ENCODE peak calls at places on chromosomes 12 and 14, in five cellular contexts. A is Peyer's patch, J is fibroblast of the aortic adventitia, B is fibroblast of mammary gland, M is cardiac fibroblast. L is an unnamed sample.

GRCh38 chr12:77294016-77294415 is 228.6 kb upstream of the E2F7 start:
- DNase-seq in J (peak), M (no peak), B (peak), A (no peak), L (no peak)

GRCh38 chr14:56065621-56066295 is 52.5 kb upstream of the PELI2 start:
- DNase-seq in J (no peak), M (no peak), B (no peak), A (no peak), L (no peak)

GRCh38 chr12:68591716-68592437 is 18.8 kb upstream of the RAP1B start:
- DNase-seq in J (no peak), B (no peak), M (no peak), A (no peak), L (no peak)

GRCh38 chr12:59646636-59647035 is 50.8 kb downstream of the SLC16A7 start:
- DNase-seq in B (peak), M (no peak), A (no peak), J (no peak), L (peak)

GRCh38 chr12:104460973-104461693 is 4.4 kb downstream of the CHST11 start:
- DNase-seq in J (no peak), A (no peak), M (no peak), B (no peak), L (no peak)

GRCh38 chr14:34024768-34025144 is 73.9 kb upstream of the EGLN3 start:
- DNase-seq in J (no peak), B (no peak), M (no peak), A (no peak), L (no peak)

GRCh38 chr12:119372540-119372939 is 38.0 kb downstream of the CCDC60 start:
- DNase-seq in B (no peak), A (no peak), J (no peak), M (no peak), L (no peak)

GRCh38 chr12:89861086-89861485 is 152.4 kb upstream of the ATP2B1 start:
- DNase-seq in B (peak), J (no peak), M (no peak), A (no peak), L (peak)

GRCh38 chr14:100894416-100894815 is 9.1 kb downstream of the RTL1 start:
- DNase-seq in J (no peak), A (peak), B (no peak), M (no peak), L (no peak)

GRCh38 chr12:45655186-45655585 is 74.3 kb upstream of the ARID2 start:
- DNase-seq in B (peak), M (peak), A (no peak), J (no peak), L (no peak)

GRCh38 chr14:43022094-43022800 is 1415.6 kb downstream of the LRFN5 start:
- DNase-seq in M (no peak), A (no peak), B (no peak), J (no peak), L (no peak)

GRCh38 chr12:117875652-117876491 is 92.9 kb downstream of the KSR2 start:
- DNase-seq in M (peak), B (no peak), J (no peak), A (no peak), L (peak)

GRCh38 chr14:89078021-89078676 is 253.7 kb downstream of the TTC8 start:
- DNase-seq in M (no peak), B (no peak), A (no peak), J (no peak), L (no peak)

GRCh38 chr12:12244341-12244740 is 22.5 kb downstream of the LRP6 start:
- DNase-seq in B (no peak), M (no peak), A (no peak), J (no peak), L (no peak)

GRCh38 chr14:35215110-35215872 is 76.9 kb upstream of the PSMA6 start:
- DNase-seq in M (peak), A (no peak), B (peak), J (peak), L (peak)

GRCh38 chr12:107600596-107601144 is 84.9 kb upstream of the PWP1 start:
- DNase-seq in M (no peak), A (no peak), J (no peak), B (no peak), L (no peak)

GRCh38 chr12:31267966-31268365 is 58.0 kb downstream of the SINHCAF start:
- DNase-seq in J (no peak), B (peak), M (peak), A (no peak), L (no peak)

GRCh38 chr12:31369712-31370521 is 44.0 kb upstream of the SINHCAF start:
- DNase-seq in M (peak), J (peak), A (no peak), B (peak), L (peak)

GRCh38 chr12:9742665-9743064 is 9.8 kb upstream of the CLECL1 start:
- DNase-seq in B (no peak), J (no peak), M (no peak), A (no peak), L (no peak)

GRCh38 chr14:51283402-51283825 is 43.4 kb downstream of the TMX1 start:
- DNase-seq in J (peak), A (no peak), B (peak), M (peak), L (peak)

GRCh38 chr12:56082382-56082781 is 2.4 kb downstream of the ERBB3 start:
- DNase-seq in A (no peak), J (no peak), B (no peak), M (no peak), L (no peak)

GRCh38 chr12:56359851-56360767 is at the start of gene STAT2:
- DNase-seq in B (peak), A (peak), M (peak), J (peak), L (peak)

GRCh38 chr12:9701380-9702154 is 31.3 kb downstream of the CLECL1 start:
- DNase-seq in B (no peak), A (no peak), J (no peak), M (no peak), L (no peak)

GRCh38 chr12:9673404-9674225 is 4.1 kb downstream of the CLEC2D start:
- DNase-seq in A (peak), B (peak), M (peak), J (peak), L (peak)

DNA sequence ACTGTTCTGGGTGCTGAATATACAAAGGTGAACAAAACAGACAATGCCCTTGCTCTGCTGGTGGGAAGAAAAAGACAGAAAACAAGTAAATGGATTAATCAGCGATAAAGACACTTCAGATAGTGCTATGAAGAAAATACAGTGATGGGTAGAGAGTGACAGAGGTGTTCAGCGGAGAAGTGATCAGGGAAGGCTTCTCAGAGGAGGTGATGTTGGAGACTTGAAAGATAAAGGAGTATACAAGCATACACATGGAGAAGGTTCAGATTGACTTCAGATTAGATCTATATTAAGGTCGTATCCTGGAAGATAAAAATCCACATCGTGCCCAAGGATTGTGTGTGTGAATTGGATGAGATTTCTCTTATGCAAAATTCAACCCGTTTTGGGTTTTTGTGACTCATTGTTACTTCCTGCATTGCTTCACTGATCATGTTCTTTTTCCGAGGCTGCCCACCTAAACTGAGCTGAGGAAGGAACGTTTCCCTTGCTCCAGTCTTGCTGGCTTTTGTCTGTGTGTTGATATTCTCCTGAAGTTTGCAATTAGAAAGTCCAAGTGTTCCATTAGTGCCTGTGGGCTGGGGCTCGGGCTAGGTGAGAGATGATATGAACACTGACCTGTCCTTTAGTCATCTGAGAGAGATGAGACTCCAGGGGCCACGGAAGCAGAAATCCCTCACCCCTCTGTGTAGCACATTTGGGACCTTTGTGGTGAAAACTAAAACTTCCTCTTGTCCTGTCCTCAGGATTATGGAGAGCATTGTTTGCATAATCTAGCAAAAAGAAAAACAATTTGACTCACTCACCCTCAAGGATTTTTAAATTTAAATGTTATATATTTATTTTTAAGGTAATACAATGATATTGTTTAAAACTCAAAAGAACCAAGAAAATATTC is 27.6 kb downstream of the PLXNC1 start:
- DNase-seq in B (peak), A (no peak), M (peak), J (peak), L (peak)
- H3K4me3 ChIP-seq in B (no peak), A (no peak), M (no peak), J (no peak), L (no peak)

GRCh38 chr12:4383304-4383865 is 3.9 kb upstream of the FGF23 start:
- DNase-seq in M (no peak), B (no peak), A (no peak), J (no peak), L (no peak)
- TF ChIP-seq CTCF in M (no peak), B (no peak), A (no peak), J (no peak), L (no peak)

DNA sequence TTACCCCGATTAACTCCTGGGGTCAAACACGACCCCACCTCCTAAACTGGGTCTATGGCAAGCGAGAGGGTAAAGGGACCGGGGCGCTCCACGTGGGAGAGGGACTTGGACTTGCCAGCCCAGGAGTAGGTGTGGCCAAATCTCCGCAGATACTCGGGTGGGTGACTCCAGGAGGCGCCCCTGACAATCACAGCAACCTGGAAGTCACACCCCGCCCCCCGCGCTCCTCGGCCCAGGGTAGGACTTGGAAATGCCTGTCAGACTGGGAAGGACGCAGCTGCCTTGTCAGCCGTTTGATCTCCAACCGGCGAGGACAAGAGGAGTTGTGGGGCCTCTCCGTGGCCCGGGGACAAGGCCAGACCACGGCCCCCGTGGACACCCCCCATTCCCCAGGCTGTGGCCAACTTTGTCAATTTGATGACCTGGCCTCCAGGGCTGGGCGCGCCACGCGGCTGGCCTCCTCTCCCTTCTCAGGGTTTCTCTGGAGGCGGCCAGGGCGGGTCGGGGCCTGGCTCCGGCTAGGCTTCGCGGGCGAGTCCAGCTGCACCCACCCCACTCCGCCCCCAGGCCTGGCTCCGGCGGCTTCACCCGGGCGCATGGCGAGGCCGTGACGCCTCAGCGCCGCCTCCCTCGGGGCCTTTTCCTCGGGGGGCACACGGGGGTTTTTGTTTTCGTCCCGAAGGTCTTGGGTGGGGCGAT is 1.2 kb upstream of the BCL11B start:
- DNase-seq in B (no peak), J (no peak), M (no peak), A (peak), L (no peak)
- H3K4me3 ChIP-seq in B (no peak), J (no peak), M (no peak), A (peak), L (no peak)

DNA sequence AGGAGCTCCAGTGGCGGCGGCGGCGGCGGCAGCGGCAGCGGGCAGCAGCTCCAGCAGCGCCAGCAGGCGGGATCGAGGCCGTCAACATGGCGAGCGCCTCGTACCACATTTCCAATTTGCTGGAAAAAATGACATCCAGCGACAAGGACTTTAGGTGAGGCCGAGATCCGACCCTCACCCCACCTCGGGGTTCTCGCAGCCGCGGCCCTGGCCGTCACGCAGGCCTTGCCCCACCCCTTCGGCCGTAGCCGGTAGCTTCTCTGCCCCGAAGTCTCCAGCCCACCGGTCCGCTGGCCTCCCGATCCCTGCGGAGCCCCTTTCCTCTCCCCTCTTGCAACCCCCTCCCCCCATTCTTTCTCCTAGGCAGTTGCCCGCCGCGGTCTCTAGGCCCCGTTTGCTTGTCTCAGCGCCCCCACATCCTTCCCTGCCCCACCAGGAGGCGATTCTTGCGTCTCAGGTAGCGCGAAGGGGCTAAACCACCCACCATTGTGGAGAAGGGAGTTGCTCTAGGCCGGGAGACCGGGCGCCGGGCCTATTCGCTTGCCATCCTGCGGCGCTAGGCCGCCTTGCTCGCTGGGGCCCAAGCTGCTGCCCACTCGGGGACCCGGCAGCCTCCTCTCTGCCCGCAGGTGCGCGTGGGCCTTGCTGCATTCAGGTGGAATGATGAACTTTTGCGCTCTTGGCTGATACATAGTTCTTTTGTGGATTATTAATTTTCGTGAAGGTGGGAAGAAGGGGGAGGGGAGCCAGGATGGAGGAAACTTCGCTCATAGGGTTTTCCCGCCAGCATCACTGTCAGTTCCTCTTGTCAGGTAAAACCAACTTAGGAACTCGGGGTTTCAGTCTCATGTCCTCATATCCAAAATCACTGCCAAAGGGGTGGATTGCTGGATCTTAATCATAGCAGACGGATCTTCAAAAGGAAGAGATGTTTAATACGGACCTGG is 747 bp downstream of the CAND1 start:
- DNase-seq in M (peak), B (no peak), J (peak), A (peak), L (peak)
- TF ChIP-seq CTCF in M (no peak), B (no peak), J (peak), A (no peak), L (no peak)

GRCh38 chr14:71487449-71487848 is 444.8 kb upstream of the RGS6 start:
- DNase-seq in B (no peak), J (no peak), A (no peak), M (no peak), L (no peak)
- H3K4me3 ChIP-seq in B (no peak), J (no peak), A (no peak), M (no peak), L (no peak)

GRCh38 chr14:64540208-64541202 is at the start of gene HSPA2:
- DNase-seq in B (peak), J (peak), M (peak), A (peak), L (peak)
- TF ChIP-seq CTCF in B (peak), J (peak), M (peak), A (peak), L (peak)

GRCh38 chr14:23482814-23483128 is 13.3 kb downstream of the NGDN start:
- DNase-seq in M (no peak), B (no peak), A (no peak), J (no peak), L (no peak)
- H3K4me3 ChIP-seq in M (no peak), B (no peak), A (no peak), J (no peak), L (no peak)

DNA sequence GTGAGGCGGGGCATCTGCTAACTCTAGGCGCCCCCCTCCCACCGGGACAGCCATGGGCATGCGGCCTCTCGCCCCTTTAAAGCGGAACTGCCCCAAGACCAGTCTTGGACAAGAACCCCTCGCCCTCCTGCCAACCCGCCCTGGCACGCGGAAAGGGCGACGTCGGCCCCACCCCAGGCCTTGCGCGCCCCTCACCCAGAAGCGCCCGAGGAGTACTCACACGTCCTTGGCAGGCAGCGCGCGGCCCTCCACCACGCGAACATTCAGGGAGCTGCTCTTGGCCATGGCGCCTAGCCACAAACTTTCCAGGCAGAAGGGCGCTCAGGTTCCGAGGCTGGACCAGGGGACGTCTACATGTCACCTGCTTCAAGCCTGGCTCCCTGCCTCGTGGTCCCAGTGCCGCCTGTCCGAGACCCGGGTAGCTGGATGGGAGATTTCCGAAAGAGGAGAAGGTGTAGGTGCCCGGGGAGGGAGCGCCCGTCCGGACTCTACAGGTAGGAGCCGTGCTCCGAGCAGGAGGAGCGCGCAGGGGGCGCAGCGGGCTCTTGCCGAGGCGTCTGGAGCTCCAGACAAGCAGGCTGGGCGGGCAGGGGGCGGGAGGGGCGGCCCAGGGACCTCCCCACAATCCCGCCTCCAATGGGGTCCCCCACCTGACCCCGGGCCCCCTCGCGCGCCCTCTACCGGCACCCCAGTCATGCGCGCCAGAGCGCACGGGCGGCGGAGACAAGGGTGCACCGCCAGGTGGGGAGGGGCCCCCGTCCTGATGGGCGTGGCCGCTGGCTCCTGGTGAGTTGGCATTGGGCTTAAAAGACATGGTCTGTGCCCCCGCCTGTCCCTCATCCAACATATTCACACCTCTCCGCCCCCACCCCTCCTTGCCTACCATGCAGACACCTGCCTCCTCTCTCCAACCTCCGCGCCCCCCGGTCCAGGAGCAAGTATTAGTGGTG is at the start of gene RASAL1:
- DNase-seq in B (no peak), M (no peak), J (no peak), A (peak), L (no peak)
- TF ChIP-seq CTCF in B (no peak), M (no peak), J (no peak), A (peak), L (no peak)

GRCh38 chr14:104467236-104467635 is 112.3 kb upstream of the C14orf180 start:
- DNase-seq in J (no peak), M (no peak), B (no peak), A (no peak), L (no peak)

GRCh38 chr14:104465482-104466390 is 113.8 kb upstream of the C14orf180 start:
- DNase-seq in M (no peak), A (no peak), B (no peak), J (no peak), L (no peak)

GRCh38 chr14:104464907-104465306 is 114.7 kb upstream of the C14orf180 start:
- DNase-seq in J (no peak), A (no peak), M (no peak), B (no peak), L (no peak)

GRCh38 chr14:104469591-104469990 is 110.0 kb upstream of the C14orf180 start:
- DNase-seq in J (no peak), B (no peak), A (no peak), M (no peak), L (no peak)

GRCh38 chr14:104467641-104468040 is 111.9 kb upstream of the C14orf180 start:
- DNase-seq in A (no peak), J (no peak), B (no peak), M (no peak), L (no peak)
- H3K4me3 ChIP-seq in A (no peak), J (no peak), B (no peak), M (no peak), L (no peak)

L was measured in foreskin fibroblast.